ENCODE peak calls at places on chromosomes 5 and 9, in nine cellular contexts. H is endothelial cell of umbilical vein, N is sigmoid colon, G is HCT116, F is transverse colon, I is stomach, C is Panc1, Q is spleen, O is prostate gland. M is an unnamed sample.
A peak's percentile ranks its signal among the peaks of the same experiment; 100 is the strongest.

GRCh38 chr9:129328357-129329103 is 150.5 kb upstream of the IER5L start:
- DNase-seq in H (no peak), N (peak; percentile 58), G (no peak), F (no peak), I (no peak), C (no peak), Q (no peak), O (no peak), M (no peak)

GRCh38 chr9:93682155-93682968 is 106.0 kb downstream of the PHF2 start:
- DNase-seq in H (peak; percentile 55), N (peak; percentile 75), G (peak; percentile 34), F (peak; percentile 70), I (peak; percentile 77), C (no peak), Q (peak; percentile 81), O (peak; percentile 34), M (peak; percentile 94)

GRCh38 chr9:108050894-108051293 is 561.3 kb upstream of the KLF4 start:
- DNase-seq in H (no peak), N (no peak), G (no peak), F (no peak), I (no peak), C (no peak), Q (no peak), O (no peak), M (no peak)

GRCh38 chr5:95822038-95822407 is 503 bp downstream of the GLRX start:
- DNase-seq in H (peak; percentile 71), N (peak; percentile 85), G (no peak), F (peak; percentile 70), I (peak; percentile 60), C (no peak), Q (peak; percentile 90), O (peak; percentile 52), M (peak; percentile 93)

GRCh38 chr5:149402291-149402690 is 23.2 kb upstream of the IL17B start:
- DNase-seq in H (no peak), N (peak; percentile 46), G (no peak), F (no peak), I (no peak), C (no peak), Q (no peak), O (no peak), M (no peak)

GRCh38 chr9:134825025-134825424 is 55.6 kb upstream of the FCN2 start:
- DNase-seq in H (no peak), N (no peak), G (no peak), F (no peak), I (no peak), C (no peak), Q (no peak), O (no peak), M (no peak)

GRCh38 chr5:27598576-27598975 is 560.2 kb upstream of the CDH9 start:
- DNase-seq in H (no peak), N (no peak), G (no peak), F (no peak), I (no peak), C (no peak), Q (no peak), O (no peak), M (no peak)

GRCh38 chr5:119187776-119188529 is 117.1 kb downstream of the DMXL1 start:
- DNase-seq in H (no peak), N (no peak), G (no peak), F (no peak), I (no peak), C (no peak), Q (no peak), O (no peak), M (no peak)

GRCh38 chr5:35869705-35870277 is 13.1 kb downstream of the IL7R start:
- DNase-seq in H (no peak), N (no peak), G (no peak), F (no peak), I (no peak), C (no peak), Q (no peak), O (no peak), M (no peak)

GRCh38 chr5:14032944-14033343 is 88.5 kb upstream of the DNAH5 start:
- DNase-seq in H (no peak), N (no peak), G (peak; percentile 59), F (no peak), I (no peak), C (no peak), Q (no peak), O (no peak), M (no peak)

GRCh38 chr5:76528547-76529334 is 94.5 kb downstream of the F2RL2 start:
- DNase-seq in H (no peak), N (no peak), G (no peak), F (no peak), I (no peak), C (no peak), Q (no peak), O (no peak), M (no peak)

GRCh38 chr5:141785135-141785534 is 93.1 kb downstream of the PCDH1 start:
- DNase-seq in H (no peak), N (no peak), G (no peak), F (peak; percentile 48), I (peak; percentile 70), C (no peak), Q (peak; percentile 52), O (no peak), M (no peak)

GRCh38 chr5:54390015-54390414 is 65.5 kb upstream of the HSPB3 start:
- DNase-seq in H (peak; percentile 15), N (no peak), G (peak; percentile 69), F (peak; percentile 14), I (no peak), C (peak; percentile 39), Q (no peak), O (peak; percentile 76), M (no peak)

GRCh38 chr9:108093773-108094675 is 604.5 kb upstream of the KLF4 start:
- DNase-seq in H (no peak), N (no peak), G (peak; percentile 97), F (peak; percentile 63), I (peak; percentile 39), C (peak; percentile 43), Q (no peak), O (no peak), M (peak; percentile 78)

GRCh38 chr5:58076473-58077257 is 383.2 kb downstream of the PLK2 start:
- DNase-seq in H (peak; percentile 19), N (no peak), G (no peak), F (no peak), I (no peak), C (no peak), Q (no peak), O (no peak), M (no peak)

GRCh38 chr5:82023530-82024095 is 51.8 kb downstream of the ATG10 start:
- DNase-seq in H (no peak), N (no peak), G (no peak), F (no peak), I (no peak), C (no peak), Q (no peak), O (peak; percentile 20), M (no peak)

GRCh38 chr9:99341686-99342085 is 119.6 kb downstream of the SEC61B start:
- DNase-seq in H (no peak), N (no peak), G (no peak), F (no peak), I (no peak), C (no peak), Q (no peak), O (no peak), M (peak; percentile 42)

GRCh38 chr5:17080361-17080760 is 137.1 kb upstream of the BASP1 start:
- DNase-seq in H (no peak), N (no peak), G (no peak), F (no peak), I (no peak), C (no peak), Q (no peak), O (no peak), M (no peak)

GRCh38 chr9:4237748-4238511 is 61.9 kb downstream of the GLIS3 start:
- DNase-seq in H (no peak), N (no peak), G (no peak), F (no peak), I (no peak), C (no peak), Q (no peak), O (no peak), M (no peak)

GRCh38 chr5:159095218-159095617 is 4.5 kb downstream of the EBF1 start:
- DNase-seq in H (no peak), N (no peak), G (no peak), F (no peak), I (no peak), C (no peak), Q (no peak), O (no peak), M (no peak)
- H3K4me3 ChIP-seq in H (no peak overlapping the region), N (peak overlapping the region; percentile 56), G (no peak overlapping the region), F (peak overlapping the region; percentile 24), I (peak overlapping the region; percentile 55), C (no peak overlapping the region), Q (no peak overlapping the region), O (no peak overlapping the region), M (peak overlapping the region; percentile 57)

GRCh38 chr9:25990376-25990775 is 312.1 kb upstream of the TUSC1 start:
- DNase-seq in H (no peak), N (no peak), G (no peak), F (no peak), I (no peak), C (no peak), Q (no peak), O (no peak), M (no peak)

GRCh38 chr9:25994605-25995004 is 316.4 kb upstream of the TUSC1 start:
- DNase-seq in H (peak; percentile 23), N (no peak), G (no peak), F (no peak), I (no peak), C (no peak), Q (no peak), O (no peak), M (no peak)
- H3K9me3 ChIP-seq in H (no peaks in the 10 kb centered on the region), N (no peaks in the 10 kb centered on the region), G (peaks cover 32% of the 10 kb centered on the region), F (no peaks in the 10 kb centered on the region), I (peaks cover 25% of the 10 kb centered on the region), C (no peaks in the 10 kb centered on the region), Q (peaks cover 61% of the 10 kb centered on the region), O (no peaks in the 10 kb centered on the region), M (no peaks in the 10 kb centered on the region)

GRCh38 chr5:174688441-174689354 is 35.7 kb upstream of the MSX2 start:
- DNase-seq in H (no peak), N (no peak), G (no peak), F (no peak), I (no peak), C (no peak), Q (no peak), O (no peak), M (no peak)
- TF ChIP-seq POLR2AphosphoS5 in H (no peak), N (no peak), G (no peak), F (no peak), I (no peak), C (no peak), Q (no peak), O (no peak), M (no peak)

DNA sequence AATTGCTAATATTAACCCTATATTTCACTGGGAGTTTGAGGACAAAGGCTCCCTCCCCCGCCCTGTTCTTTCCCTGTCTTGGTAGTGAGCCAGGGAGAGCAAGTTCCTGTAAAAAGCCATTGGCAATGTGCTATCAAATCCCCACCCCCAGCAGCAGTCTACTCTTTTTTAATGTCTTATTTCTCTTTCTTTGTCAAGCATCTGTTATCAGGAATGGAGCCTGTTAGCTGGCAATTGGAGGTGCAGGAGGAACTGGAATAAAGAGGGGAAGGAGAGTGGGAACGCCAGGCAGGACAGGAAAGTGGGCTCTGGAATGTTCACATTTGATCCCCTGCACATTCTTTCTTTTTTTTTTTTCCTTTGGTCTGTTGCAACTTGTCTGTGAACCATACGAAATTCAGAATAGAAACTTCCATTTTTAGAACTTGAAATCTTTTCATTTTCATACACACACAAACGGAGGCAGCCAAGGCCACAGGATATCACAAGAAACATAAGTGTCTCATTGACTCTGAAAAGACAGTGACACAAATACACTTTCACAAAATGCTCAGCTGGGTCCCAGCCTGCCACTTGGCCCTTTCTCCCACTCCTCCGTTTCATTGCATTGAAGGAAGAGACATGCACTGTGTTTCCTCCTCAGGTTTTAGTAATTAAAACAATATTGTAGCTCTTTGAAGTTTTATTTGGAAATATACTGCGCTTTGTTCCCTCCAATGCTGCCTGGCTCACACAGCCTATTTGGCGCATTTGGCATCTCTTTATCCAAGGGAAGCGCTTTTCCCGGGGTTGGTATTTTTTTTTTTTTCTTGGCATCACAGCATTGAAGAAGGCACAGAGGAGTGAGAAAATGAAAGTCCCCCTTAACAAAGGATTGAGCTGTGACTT is 665.0 kb upstream of the ZNF608 start:
- DNase-seq in H (no peak), N (peak; percentile 59), G (no peak), F (peak; percentile 33), I (peak; percentile 34), C (no peak), Q (no peak), O (peak; percentile 33), M (no peak)
- H3K4me3 ChIP-seq in H (peak overlapping the region; percentile 21), N (peak overlapping the region; percentile 21), G (no peak overlapping the region), F (no peak overlapping the region), I (no peak overlapping the region), C (peak overlapping the region; percentile 30), Q (no peak overlapping the region), O (no peak overlapping the region), M (peak overlapping the region; percentile 38)